ENCODE peak calls at places on chromosomes 11 and 22, in nine cellular contexts. D is HCT116, X is GM12878, Y is stomach, K is suprapubic skin, Z is sigmoid colon, T is GM12891, V is breast epithelium, M is transverse colon. J is an unnamed sample.

GRCh38 chr22:49934891-49935557 is 16.6 kb downstream of the CRELD2 start:
- DNase-seq in D (no peak), T (peak; percentile 76), V (peak; percentile 69), M (peak; percentile 92), X (no peak), K (no peak), Z (peak; percentile 93), Y (peak; percentile 88), J (peak; percentile 74)

GRCh38 chr11:35066783-35067476 is 72.0 kb upstream of the CD44 start:
- DNase-seq in M (peak; percentile 25), Y (no peak), V (no peak), X (no peak), Z (no peak), T (no peak), K (no peak), D (no peak), J (no peak)

GRCh38 chr11:82902086-82902485 is 550 bp downstream of the DDIAS start:
- DNase-seq in Y (no peak), M (no peak), V (no peak), T (no peak), D (no peak), X (no peak), Z (no peak), K (no peak), J (no peak)

GRCh38 chr11:73095613-73096012 is 46.5 kb downstream of the FCHSD2 start:
- DNase-seq in T (no peak), Z (no peak), K (no peak), M (no peak), V (no peak), X (no peak), D (no peak), Y (no peak), J (no peak)

GRCh38 chr22:44828193-44828592 is 75.8 kb downstream of the ARHGAP8 start:
- DNase-seq in V (no peak), Z (no peak), M (no peak), Y (no peak), K (no peak), T (no peak), X (no peak), D (no peak), J (no peak)

GRCh38 chr22:46084943-46085830 is 65.1 kb upstream of the PPARA start:
- DNase-seq in Y (peak; percentile 93), M (peak; percentile 69), Z (peak; percentile 95), K (peak; percentile 94), T (no peak), X (no peak), V (peak; percentile 91), D (no peak), J (no peak)

GRCh38 chr11:44104472-44105294 is 9.2 kb downstream of the EXT2 start:
- DNase-seq in Y (no peak), M (no peak), K (no peak), V (no peak), X (no peak), Z (no peak), D (no peak), T (no peak), J (no peak)

GRCh38 chr22:43811777-43812148 is 342 bp downstream of the EFCAB6 start:
- DNase-seq in D (no peak), V (no peak), Z (no peak), T (no peak), M (peak; percentile 13), K (no peak), Y (no peak), X (no peak), J (no peak)

GRCh38 chr11:65574963-65575567 is 788 bp upstream of the EHBP1L1 start:
- DNase-seq in V (no peak), D (no peak), T (no peak), Z (peak; percentile 83), X (no peak), Y (peak; percentile 73), K (no peak), M (peak; percentile 75), J (no peak)

GRCh38 chr11:70399681-70400112 is 1.4 kb downstream of the CTTN start:
- DNase-seq in D (peak; percentile 87), Z (peak; percentile 94), K (peak; percentile 87), X (no peak), T (no peak), M (peak; percentile 74), Y (peak; percentile 81), V (peak; percentile 78), J (no peak)

GRCh38 chr11:70397336-70397982 is 870 bp upstream of the CTTN start:
- DNase-seq in X (no peak), Y (no peak), Z (no peak), M (peak; percentile 20), T (no peak), D (peak; percentile 13), V (no peak), K (no peak), J (no peak)

GRCh38 chr11:70400643-70401042 is 2.3 kb downstream of the CTTN start:
- DNase-seq in Z (no peak), V (no peak), K (no peak), X (no peak), T (no peak), D (no peak), M (no peak), Y (no peak), J (no peak)

GRCh38 chr11:70398834-70399680 is 728 bp downstream of the CTTN start:
- DNase-seq in T (peak; percentile 66), D (no peak), Z (peak; percentile 72), M (peak; percentile 26), X (no peak), K (no peak), Y (peak; percentile 37), V (no peak), J (peak; percentile 49)

DNA sequence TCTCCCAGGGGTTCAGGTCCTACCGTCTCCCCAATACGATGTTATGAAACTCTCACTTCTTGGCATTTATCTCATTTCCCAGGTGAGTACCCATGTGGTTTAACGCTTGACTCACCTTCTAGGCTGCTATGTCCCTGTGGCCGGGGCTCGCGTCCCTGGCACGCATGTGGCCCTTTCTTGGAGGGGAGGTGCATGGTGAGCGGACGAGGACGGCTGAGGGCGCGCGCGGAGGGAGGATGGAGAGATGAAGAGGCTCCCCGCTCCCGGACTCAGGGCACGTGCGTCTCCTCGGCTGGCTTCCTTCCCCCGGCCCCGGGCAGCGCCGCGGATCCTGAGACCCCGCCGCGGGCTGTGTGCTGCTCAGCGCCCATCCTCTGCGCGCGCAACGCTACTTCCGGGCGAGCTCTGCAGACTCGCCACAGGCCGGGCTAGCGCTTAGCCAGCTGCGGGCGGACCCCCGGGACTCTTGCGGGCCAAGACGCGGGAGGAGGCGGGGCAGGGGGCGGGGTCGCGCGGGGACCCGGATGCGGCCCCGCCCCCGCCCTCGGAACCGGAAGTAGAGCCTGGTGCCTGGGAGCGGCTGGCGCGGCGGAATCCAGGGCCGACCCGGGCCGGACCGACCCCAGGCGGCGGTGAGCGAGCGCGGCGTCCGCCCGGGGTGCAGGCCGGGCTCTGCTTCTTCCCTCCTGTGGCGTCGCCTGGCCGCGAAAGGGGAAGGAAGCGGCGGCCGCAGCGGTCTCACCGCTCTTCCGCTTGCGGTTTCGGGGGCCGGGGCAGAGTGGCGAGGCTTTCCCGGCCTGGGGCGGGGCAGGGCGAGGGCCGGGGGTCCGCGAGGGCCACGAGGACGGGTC is at the start of gene CTTN:
- DNase-seq in M (peak; percentile 84), Y (peak; percentile 83), V (peak; percentile 64), K (peak; percentile 90), Z (peak; percentile 93), T (peak; percentile 84), D (peak; percentile 71), X (peak; percentile 24), J (peak; percentile 78)
- TF ChIP-seq POLR2A in M (peak; percentile 68), Y (peak; percentile 59), V (peak; percentile 21), K (peak; percentile 48), Z (peak; percentile 48), T (no peak), D (peak; percentile 85), X (peak; percentile 60), J (no peak)

DNA sequence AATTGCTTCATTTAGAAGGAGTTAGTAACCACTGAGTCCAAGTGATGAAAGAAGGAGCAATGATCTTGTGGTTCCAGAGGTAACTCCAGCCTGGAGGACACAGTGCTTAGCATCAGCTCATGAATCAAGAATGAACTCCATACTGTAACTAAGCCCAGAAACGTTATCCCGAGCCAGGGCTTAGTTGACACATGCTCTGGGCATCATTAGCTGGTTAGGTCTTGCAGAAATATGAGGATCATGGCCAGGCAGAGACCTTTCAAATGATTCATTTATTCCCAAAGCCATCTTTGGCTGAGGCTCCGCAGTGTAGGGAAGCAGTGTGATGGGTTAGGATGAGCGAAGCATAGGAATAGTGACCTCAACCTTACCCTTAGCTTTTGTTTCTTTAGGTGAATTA is 277.4 kb downstream of the FAM76B start:
- DNase-seq in D (no peak), M (peak; percentile 8), Z (peak; percentile 76), X (no peak), Y (no peak), T (no peak), K (peak; percentile 79), V (peak; percentile 52), J (no peak)
- TF ChIP-seq POLR2AphosphoS5 in D (no peak), M (peak; percentile 28), Z (peak; percentile 51), X (no peak), Y (peak; percentile 81), T (no peak), K (peak; percentile 80), V (peak; percentile 9), J (no peak)

GRCh38 chr11:108524422-108524821 is 26.2 kb upstream of the POGLUT3 start:
- DNase-seq in Y (no peak), Z (no peak), M (no peak), T (no peak), D (no peak), K (no peak), X (no peak), V (no peak), J (no peak)

GRCh38 chr11:108522318-108522717 is 24.1 kb upstream of the POGLUT3 start:
- DNase-seq in K (no peak), T (no peak), D (no peak), M (no peak), Y (no peak), X (no peak), V (no peak), Z (no peak), J (no peak)

GRCh38 chr11:108530426-108530825 is 32.2 kb upstream of the POGLUT3 start:
- DNase-seq in K (no peak), M (no peak), X (no peak), T (no peak), Y (no peak), D (no peak), V (no peak), Z (no peak), J (no peak)

GRCh38 chr11:108525161-108525560 is 27.0 kb upstream of the POGLUT3 start:
- DNase-seq in M (no peak), X (no peak), Y (no peak), K (no peak), T (no peak), V (no peak), D (no peak), Z (no peak), J (no peak)

DNA sequence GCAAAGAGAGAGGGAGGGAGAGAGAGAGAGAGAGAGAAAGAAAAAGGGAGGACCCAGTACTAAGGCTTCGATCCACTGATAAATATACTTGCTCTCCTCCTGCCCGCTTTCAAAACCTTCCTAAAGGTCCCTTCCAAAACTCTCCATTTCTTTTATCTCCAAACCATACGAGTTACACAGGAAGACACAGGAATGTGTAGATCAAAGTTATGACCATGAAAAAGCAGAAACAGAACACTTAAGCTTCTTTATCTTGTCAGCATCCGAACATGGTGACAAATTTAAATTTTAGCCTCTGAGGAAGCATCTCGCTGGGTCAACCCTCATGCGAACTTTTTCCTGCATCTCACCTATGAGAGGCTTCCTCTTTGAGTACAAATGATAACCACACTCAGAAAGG is 29.2 kb upstream of the POGLUT3 start:
- DNase-seq in M (no peak), K (no peak), D (no peak), T (no peak), V (no peak), X (no peak), Z (no peak), Y (no peak), J (no peak)
- TF ChIP-seq POLR2A in M (no peak), K (no peak), D (no peak), T (no peak), V (no peak), X (no peak), Z (no peak), Y (no peak), J (no peak)

GRCh38 chr11:115421338-115422012 is 82.7 kb downstream of the CADM1 start:
- DNase-seq in D (no peak), V (no peak), T (no peak), Z (no peak), X (no peak), K (no peak), Y (no peak), M (no peak), J (no peak)
- TF ChIP-seq POLR2AphosphoS5 in D (no peak), V (no peak), T (no peak), Z (no peak), X (no peak), K (no peak), Y (no peak), M (no peak), J (no peak)

J was measured in GM12892.